ENCODE peak calls at places on chromosomes 3 and 15, in nine cellular contexts. R is small intestine; I is NCI-H1105 treated with DMSO at 0.1 percent for 48 hours; M is stimulated activated effector memory CD8-positive, alpha-beta T cell treated with anti-CD3 and anti-CD28 coated beads, Interleukin-12 subunit alpha, Interleukin-12 subunit beta, amount 100 ng/mL, for 72 hours; Y is suprapubic skin; K is adipocyte; Q is AG10803; G is HTR-8/SVneo; N is brain microvascular endothelial cell. W is an unnamed sample.

GRCh38 chr3:20022954-20023644 is 11.0 kb upstream of the PP2D1 start:
- DNase-seq in R (no peak), I (no peak), M (no peak), Y (no peak), K (no peak), Q (no peak), G (no peak), N (no peak), W (no peak)

GRCh38 chr3:99708207-99708745 is 69.9 kb downstream of the COL8A1 start:
- DNase-seq in R (no peak), I (no peak), M (no peak), Y (no peak), K (no peak), Q (peak), G (no peak), N (no peak), W (no peak)

GRCh38 chr15:68797589-68798377 is 22.9 kb downstream of the ANP32A start:
- DNase-seq in R (no peak), I (no peak), M (peak), Y (no peak), K (no peak), Q (no peak), G (no peak), N (no peak), W (no peak)

GRCh38 chr15:84934942-84935729 is 46.5 kb upstream of the PDE8A start:
- DNase-seq in R (no peak), I (no peak), M (no peak), Y (peak), K (no peak), Q (no peak), G (no peak), N (no peak), W (no peak)

GRCh38 chr15:46080018-46080417 is 445.2 kb downstream of the SQOR start:
- DNase-seq in R (no peak), I (peak), M (no peak), Y (no peak), K (no peak), Q (peak), G (no peak), N (no peak), W (peak)

GRCh38 chr15:74460298-74460697 is 662 bp downstream of the UBL7 start:
- DNase-seq in R (no peak), I (no peak), M (no peak), Y (no peak), K (no peak), Q (no peak), G (no peak), N (no peak), W (no peak)

GRCh38 chr3:140134231-140134630 is 199.2 kb downstream of the CLSTN2 start:
- DNase-seq in R (no peak), I (no peak), M (no peak), Y (no peak), K (no peak), Q (no peak), G (no peak), N (no peak), W (no peak)

GRCh38 chr3:186511245-186511644 is 32.9 kb downstream of the CRYGS start:
- DNase-seq in R (no peak), I (no peak), M (no peak), Y (no peak), K (no peak), Q (no peak), G (no peak), N (no peak), W (no peak)

GRCh38 chr15:75178171-75178937 is 23.3 kb upstream of the C15orf39 start:
- DNase-seq in R (no peak), I (no peak), M (no peak), Y (no peak), K (no peak), Q (no peak), G (no peak), N (no peak), W (peak)

GRCh38 chr15:69647160-69647513 is 194.5 kb downstream of the RPLP1 start:
- DNase-seq in R (no peak), I (no peak), M (no peak), Y (no peak), K (no peak), Q (no peak), G (no peak), N (no peak), W (no peak)

GRCh38 chr3:141795719-141796435 is 32.7 kb downstream of the GRK7 start:
- DNase-seq in R (peak), I (no peak), M (no peak), Y (peak), K (peak), Q (peak), G (no peak), N (no peak), W (peak)

GRCh38 chr3:15682766-15683165 is 81.2 kb downstream of the BTD start:
- DNase-seq in R (no peak), I (no peak), M (no peak), Y (no peak), K (peak), Q (peak), G (no peak), N (no peak), W (no peak)

GRCh38 chr3:16151109-16151508 is 23.4 kb upstream of the GALNT15 start:
- DNase-seq in R (no peak), I (no peak), M (no peak), Y (peak), K (peak), Q (peak), G (no peak), N (peak), W (peak)

GRCh38 chr3:131917006-131917405 is 117.8 kb downstream of the CPNE4 start:
- DNase-seq in R (no peak), I (no peak), M (no peak), Y (no peak), K (no peak), Q (peak), G (no peak), N (no peak), W (no peak)

GRCh38 chr15:38389924-38390542 is 63.9 kb upstream of the FAM98B start:
- DNase-seq in R (peak), I (peak), M (peak), Y (peak), K (peak), Q (peak), G (peak), N (peak), W (peak)

GRCh38 chr15:79004336-79004735 is 59.5 kb upstream of the CTSH start:
- DNase-seq in R (peak), I (no peak), M (no peak), Y (no peak), K (peak), Q (peak), G (peak), N (peak), W (no peak)

GRCh38 chr3:126102530-126102951 is 18.6 kb upstream of the SLC41A3 start:
- DNase-seq in R (no peak), I (no peak), M (peak), Y (no peak), K (peak), Q (peak), G (no peak), N (no peak), W (peak)

GRCh38 chr3:46184469-46184868 is 23.6 kb downstream of the CCR1 start:
- DNase-seq in R (no peak), I (no peak), M (no peak), Y (no peak), K (peak), Q (peak), G (no peak), N (peak), W (no peak)

GRCh38 chr3:31448035-31448881 is 84.5 kb upstream of the STT3B start:
- DNase-seq in R (peak), I (no peak), M (no peak), Y (no peak), K (no peak), Q (no peak), G (no peak), N (no peak), W (peak)

GRCh38 chr3:107240183-107241091 is 136.8 kb upstream of the CCDC54 start:
- DNase-seq in R (peak), I (peak), M (peak), Y (peak), K (peak), Q (peak), G (peak), N (peak), W (peak)

GRCh38 chr3:77190281-77190841 is 150.5 kb downstream of the ROBO2 start:
- DNase-seq in R (no peak), I (no peak), M (no peak), Y (no peak), K (peak), Q (no peak), G (no peak), N (no peak), W (peak)

GRCh38 chr15:48373855-48374421 is 42.7 kb downstream of the DUT start:
- DNase-seq in R (no peak), I (no peak), M (no peak), Y (no peak), K (peak), Q (peak), G (peak), N (peak), W (no peak)

GRCh38 chr3:15055019-15055557 is 10.0 kb downstream of the MRPS25 start:
- DNase-seq in R (peak), I (no peak), M (peak), Y (no peak), K (peak), Q (peak), G (no peak), N (peak), W (no peak)

GRCh38 chr3:171383206-171384018 is 76.8 kb downstream of the TNIK start:
- DNase-seq in R (no peak), I (no peak), M (no peak), Y (no peak), K (peak), Q (peak), G (no peak), N (peak), W (no peak)

GRCh38 chr3:9615003-9615628 is 34.2 kb upstream of the MTMR14 start:
- DNase-seq in R (no peak), I (peak), M (no peak), Y (no peak), K (peak), Q (no peak), G (no peak), N (no peak), W (no peak)